ENCODE peak calls at places on chromosome 3, in four cellular contexts. F, T, W and K are unnamed samples.

GRCh38 chr3:186277268-186277909 is 84.6 kb downstream of the DGKG start:
- DNase-seq in F (peak; percentile 82), T (peak; percentile 87), W (no peak), K (peak; percentile 66)

GRCh38 chr3:149319750-149320149 is 13.7 kb downstream of the TM4SF18 start:
- DNase-seq in F (no peak), T (no peak), W (no peak), K (no peak)

GRCh38 chr3:45807645-45808540 is 11.6 kb upstream of the SLC6A20 start:
- DNase-seq in F (no peak), T (peak; percentile 38), W (no peak), K (no peak)

GRCh38 chr3:197460639-197461038 is 95.1 kb downstream of the BDH1 start:
- DNase-seq in F (no peak), T (no peak), W (no peak), K (no peak)

GRCh38 chr3:65758438-65758837 is 280.3 kb downstream of the MAGI1 start:
- DNase-seq in F (no peak), T (no peak), W (no peak), K (no peak)

GRCh38 chr3:171677706-171678105 is 132.6 kb downstream of the PLD1 start:
- DNase-seq in F (no peak), T (no peak), W (no peak), K (no peak)

GRCh38 chr3:111910806-111911205 is 51.7 kb downstream of the PHLDB2 start:
- DNase-seq in F (peak; percentile 94), T (peak; percentile 85), W (no peak), K (no peak)

GRCh38 chr3:94433811-94434210 is 370.9 kb downstream of the NSUN3 start:
- DNase-seq in F (peak; percentile 43), T (peak; percentile 62), W (no peak), K (no peak)

GRCh38 chr3:57556459-57557087 is 499 bp downstream of the PDE12 start:
- DNase-seq in F (no peak), T (peak; percentile 42), W (peak; percentile 60), K (no peak)

GRCh38 chr3:58388550-58389061 is 45.0 kb downstream of the PDHB start:
- DNase-seq in F (peak; percentile 85), T (peak; percentile 76), W (no peak), K (no peak)

GRCh38 chr3:187063286-187064081 is 75.8 kb downstream of the RPL39L start:
- DNase-seq in F (peak; percentile 9), T (peak; percentile 77), W (peak; percentile 56), K (peak; percentile 46)

GRCh38 chr3:108322352-108322751 is 26.0 kb downstream of the HHLA2 start:
- DNase-seq in F (no peak), T (peak; percentile 10), W (peak; percentile 19), K (no peak)

GRCh38 chr3:43372809-43373587 is 86.7 kb downstream of the SNRK start:
- DNase-seq in F (no peak), T (no peak), W (no peak), K (peak; percentile 67)

GRCh38 chr3:170038434-170039110 is 777 bp downstream of the GPR160 start:
- DNase-seq in F (no peak), T (no peak), W (peak; percentile 67), K (peak; percentile 90)

GRCh38 chr3:81726132-81726531 is 35.3 kb downstream of the GBE1 start:
- DNase-seq in F (no peak), T (peak; percentile 47), W (no peak), K (no peak)

GRCh38 chr3:36494461-36495109 is 114.3 kb downstream of the STAC start:
- DNase-seq in F (peak; percentile 94), T (peak; percentile 81), W (no peak), K (no peak)

GRCh38 chr3:64578384-64578783 is 109.4 kb downstream of the ADAMTS9 start:
- DNase-seq in F (no peak), T (peak; percentile 79), W (no peak), K (no peak)

GRCh38 chr3:74119221-74119620 is 494.5 kb upstream of the PDZRN3 start:
- DNase-seq in F (no peak), T (peak; percentile 66), W (no peak), K (no peak)

GRCh38 chr3:100902572-100902971 is 90.6 kb downstream of the ABI3BP start:
- DNase-seq in F (peak; percentile 76), T (peak; percentile 45), W (no peak), K (no peak)

GRCh38 chr3:46095307-46095706 is 68.0 kb upstream of the XCR1 start:
- DNase-seq in F (no peak), T (no peak), W (peak; percentile 73), K (no peak)

GRCh38 chr3:9276761-9277370 is 27.4 kb upstream of the SRGAP3 start:
- DNase-seq in F (peak; percentile 40), T (no peak), W (no peak), K (no peak)

GRCh38 chr3:72031581-72031980 is 246.6 kb upstream of the PROK2 start:
- DNase-seq in F (peak; percentile 48), T (peak; percentile 30), W (no peak), K (no peak)

GRCh38 chr3:14980689-14981088 is 33.3 kb downstream of the NR2C2 start:
- DNase-seq in F (no peak), T (no peak), W (peak; percentile 52), K (no peak)

GRCh38 chr3:2099028-2099671 is 484 bp downstream of the CNTN4 start:
- DNase-seq in F (no peak), T (no peak), W (no peak), K (peak; percentile 84)

GRCh38 chr3:112134335-112135124 is 1.5 kb upstream of the GCSAM start:
- DNase-seq in F (peak; percentile 51), T (peak; percentile 48), W (peak; percentile 44), K (no peak)

GRCh38 chr3:126476166-126476975 is 680 bp upstream of the ZXDC start:
- DNase-seq in F (peak; percentile 36), T (peak; percentile 54), W (no peak), K (no peak)

GRCh38 chr3:184320099-184320445 is 5.7 kb downstream of the EIF4G1 start:
- DNase-seq in F (peak; percentile 98), T (peak; percentile 97), W (no peak), K (no peak)

GRCh38 chr3:22612927-22613326 is 590.2 kb upstream of the UBE2E2 start:
- DNase-seq in F (no peak), T (no peak), W (no peak), K (no peak)

GRCh38 chr3:60316121-60316783 is 935.0 kb downstream of the FHIT start:
- DNase-seq in F (peak; percentile 72), T (peak; percentile 61), W (no peak), K (no peak)

GRCh38 chr3:52847726-52848125 is 12.9 kb upstream of the MUSTN1 start:
- DNase-seq in F (no peak), T (no peak), W (no peak), K (no peak)
- H3K4me3 ChIP-seq in F (no peak overlapping the region), T (no peak overlapping the region), W (no peak overlapping the region), K (no peak overlapping the region)

GRCh38 chr3:168219530-168219929 is 123.8 kb upstream of the GOLIM4 start:
- DNase-seq in F (no peak), T (no peak), W (no peak), K (no peak)

GRCh38 chr3:168212664-168213255 is 117.0 kb upstream of the GOLIM4 start:
- DNase-seq in F (no peak), T (peak; percentile 5), W (no peak), K (no peak)

GRCh38 chr3:168218600-168218999 is 122.9 kb upstream of the GOLIM4 start:
- DNase-seq in F (no peak), T (no peak), W (no peak), K (no peak)

GRCh38 chr3:168216851-168217250 is 121.1 kb upstream of the GOLIM4 start:
- DNase-seq in F (no peak), T (no peak), W (no peak), K (no peak)

DNA sequence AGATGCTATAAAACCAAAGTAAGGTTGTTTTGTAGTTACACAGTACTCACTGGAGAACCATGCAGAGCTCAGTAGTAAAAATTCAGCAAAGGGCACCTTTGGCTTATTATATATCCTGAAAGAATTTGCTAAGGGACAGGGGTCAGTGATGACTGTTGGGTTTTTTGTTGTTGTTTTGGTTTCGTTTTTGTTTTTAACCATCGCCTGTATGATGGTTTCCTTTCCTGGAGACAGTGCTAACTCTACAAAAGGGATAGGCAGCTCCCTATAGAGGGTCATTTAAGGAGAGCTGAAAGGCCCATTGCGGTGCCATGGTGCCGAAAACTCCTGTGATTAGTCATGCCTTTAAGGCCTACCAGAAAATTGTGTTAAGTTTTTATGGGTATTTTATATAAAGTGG is 118.2 kb upstream of the GOLIM4 start:
- DNase-seq in F (no peak), T (peak; percentile 36), W (peak; percentile 29), K (no peak)
- H3K4me3 ChIP-seq in F (no peak overlapping the region), T (no peak overlapping the region), W (peak overlapping the region; percentile 37), K (no peak overlapping the region)

GRCh38 chr3:137761099-137761562 is 3.0 kb upstream of the SOX14 start:
- DNase-seq in F (no peak), T (no peak), W (no peak), K (peak; percentile 64)
- H3K4me3 ChIP-seq in F (no peak overlapping the region), T (no peak overlapping the region), W (no peak overlapping the region), K (peak overlapping the region; percentile 72)

GRCh38 chr3:52245322-52246263 is at the start of gene PPM1M:
- DNase-seq in F (peak; percentile 40), T (peak; percentile 50), W (no peak), K (peak; percentile 88)

GRCh38 chr3:52246728-52247454 is 1.3 kb downstream of the PPM1M start:
- DNase-seq in F (no peak), T (no peak), W (no peak), K (no peak)

GRCh38 chr3:52246264-52246620 is 683 bp downstream of the PPM1M start:
- DNase-seq in F (no peak), T (no peak), W (no peak), K (no peak)

GRCh38 chr3:52242039-52242438 is 3.1 kb upstream of the TWF2 start:
- DNase-seq in F (no peak), T (no peak), W (no peak), K (no peak)

GRCh38 chr3:52244061-52244628 is 1.4 kb upstream of the PPM1M start:
- DNase-seq in F (peak; percentile 38), T (peak; percentile 19), W (no peak), K (no peak)
- H3K4me3 ChIP-seq in F (no peak overlapping the region), T (no peak overlapping the region), W (no peak overlapping the region), K (no peak overlapping the region)

GRCh38 chr3:52539010-52539653 is 2.7 kb downstream of the UQCC5 start:
- DNase-seq in F (no peak), T (no peak), W (no peak), K (no peak)
- H3K4me3 ChIP-seq in F (no peak overlapping the region), T (no peak overlapping the region), W (no peak overlapping the region), K (peak overlapping the region; percentile 84)

GRCh38 chr3:68631810-68632545 is 300.4 kb downstream of the TAFA4 start:
- DNase-seq in F (no peak), T (no peak), W (no peak), K (peak; percentile 81)
- H3K4me3 ChIP-seq in F (no peak overlapping the region), T (no peak overlapping the region), W (no peak overlapping the region), K (no peak overlapping the region)

GRCh38 chr3:30605005-30605404 is 1.4 kb upstream of the TGFBR2 start:
- DNase-seq in F (no peak), T (no peak), W (no peak), K (no peak)
- H3K4me3 ChIP-seq in F (no peak overlapping the region), T (no peak overlapping the region), W (peak overlapping the region; percentile 94), K (no peak overlapping the region)